ENCODE peak calls at places on chromosomes 11 and 22, in five cellular contexts. Q is K562, T is IMR-90, X is H9, Z is fibroblast of lung. P is an unnamed sample. For H3K9me3, the result is how much of the 10 kb centered on the place peaks cover.

GRCh38 chr22:17786435-17787158 is 12.3 kb upstream of the BID start:
- DNase-seq in Q (peak), T (no peak), X (peak), Z (peak), P (peak)

GRCh38 chr11:128734439-128735224 is 40.8 kb downstream of the FLI1 start:
- DNase-seq in Q (no peak), T (no peak), X (no peak), Z (no peak), P (no peak)

GRCh38 chr11:7573558-7574296 is 59.9 kb downstream of the PPFIBP2 start:
- DNase-seq in Q (no peak), T (no peak), X (peak), Z (no peak), P (no peak)

GRCh38 chr11:115599125-115599524 is 94.9 kb upstream of the CADM1 start:
- DNase-seq in Q (no peak), T (no peak), X (no peak), Z (no peak), P (no peak)

GRCh38 chr11:103367650-103368049 is 258.4 kb downstream of the DYNC2H1 start:
- DNase-seq in Q (no peak), T (no peak), X (no peak), Z (peak), P (peak)

GRCh38 chr11:92628401-92629292 is 340.8 kb upstream of the MTNR1B start:
- DNase-seq in Q (no peak), T (peak), X (no peak), Z (peak), P (peak)

GRCh38 chr11:86559311-86559945 is 113.0 kb downstream of the ME3 start:
- DNase-seq in Q (no peak), T (peak), X (no peak), Z (peak), P (peak)

GRCh38 chr11:131464024-131464423 is 93.6 kb downstream of the NTM start:
- DNase-seq in Q (no peak), T (no peak), X (no peak), Z (no peak), P (no peak)

DNA sequence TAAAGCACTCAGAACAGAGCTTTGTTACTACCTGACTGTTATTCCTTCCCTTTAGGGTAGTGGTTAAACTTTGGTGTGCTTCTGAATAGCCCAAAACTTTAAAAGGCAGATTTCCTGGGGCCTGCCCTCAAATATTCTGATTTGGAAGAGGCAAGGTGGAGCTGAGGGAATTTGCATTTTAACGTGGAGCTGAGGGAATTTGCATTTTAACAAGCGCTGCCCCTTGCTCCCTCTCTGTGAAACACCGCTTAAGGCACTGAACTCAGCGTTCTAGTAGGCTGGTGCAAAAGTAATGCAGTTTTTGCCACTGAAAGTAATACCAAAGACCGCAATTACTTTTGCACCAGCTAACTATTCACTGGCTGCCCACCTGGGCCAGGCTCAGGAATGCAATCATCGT is 35.0 kb downstream of the TPST2 start:
- DNase-seq in Q (no peak), T (no peak), X (peak), Z (no peak), P (no peak)
- H3K9ac ChIP-seq in Q (no peak), T (no peak), X (no peak), Z (no peak), P (no peak)

GRCh38 chr22:47352920-47353700 is 590.7 kb downstream of the TBC1D22A start:
- DNase-seq in Q (no peak), T (no peak), X (no peak), Z (no peak), P (no peak)
- H3K9me3 ChIP-seq in Q (under half), T (under half), X (half or more), Z (under half), P (under half)

GRCh38 chr11:74012072-74012809 is 3.4 kb upstream of the UCP3 start:
- DNase-seq in Q (peak), T (no peak), X (no peak), Z (no peak), P (no peak)
- H3K4me2 ChIP-seq in Q (peak), T (no peak), X (no peak), Z (no peak), P (no peak)

GRCh38 chr22:41578818-41579217 is 10.8 kb downstream of the PMM1 start:
- DNase-seq in Q (no peak), T (no peak), X (no peak), Z (no peak), P (no peak)

GRCh38 chr22:41579297-41579996 is 10.2 kb downstream of the PMM1 start:
- DNase-seq in Q (no peak), T (no peak), X (no peak), Z (no peak), P (no peak)

GRCh38 chr22:41578114-41578513 is 11.5 kb downstream of the PMM1 start:
- DNase-seq in Q (no peak), T (no peak), X (no peak), Z (no peak), P (no peak)

GRCh38 chr22:41582694-41583093 is 6.9 kb downstream of the PMM1 start:
- DNase-seq in Q (no peak), T (no peak), X (no peak), Z (no peak), P (no peak)

DNA sequence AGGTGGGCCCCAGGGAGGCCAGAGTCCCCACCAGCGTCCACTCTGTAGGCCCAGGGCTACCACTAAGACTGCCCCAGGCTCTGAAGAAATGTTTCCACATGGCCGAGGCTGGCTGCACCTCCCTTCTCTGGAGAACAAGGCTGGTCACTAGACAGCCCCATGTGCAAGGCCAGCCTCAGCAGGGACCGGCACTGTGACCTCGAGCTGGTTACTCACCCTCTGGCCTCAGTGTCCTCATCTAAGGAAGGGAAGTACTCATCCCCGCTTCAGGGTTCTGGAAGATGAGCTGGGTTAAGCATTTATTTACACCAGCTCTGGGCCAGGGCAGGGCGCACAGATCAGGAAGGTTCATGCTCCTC is 9.7 kb downstream of the PMM1 start:
- DNase-seq in Q (no peak), T (no peak), X (no peak), Z (no peak), P (no peak)
- H3K9ac ChIP-seq in Q (no peak), T (no peak), X (no peak), Z (no peak), P (no peak)

GRCh38 chr22:47619631-47620030 is 857.2 kb downstream of the TBC1D22A start:
- DNase-seq in Q (no peak), T (no peak), X (no peak), Z (no peak), P (no peak)

GRCh38 chr22:47623056-47623739 is 860.7 kb downstream of the TBC1D22A start:
- DNase-seq in Q (no peak), T (no peak), X (peak), Z (no peak), P (no peak)

GRCh38 chr22:47620391-47620790 is 857.9 kb downstream of the TBC1D22A start:
- DNase-seq in Q (no peak), T (no peak), X (no peak), Z (no peak), P (no peak)

GRCh38 chr22:47622541-47622940 is 860.1 kb downstream of the TBC1D22A start:
- DNase-seq in Q (no peak), T (no peak), X (peak), Z (no peak), P (no peak)

GRCh38 chr22:47621253-47621652 is 858.8 kb downstream of the TBC1D22A start:
- DNase-seq in Q (no peak), T (no peak), X (no peak), Z (no peak), P (no peak)
- H3K9me3 ChIP-seq in Q (under half), T (half or more), X (under half), Z (under half), P (under half)

GRCh38 chr22:27133951-27134664 is 476.7 kb downstream of the MIAT start:
- DNase-seq in Q (peak), T (peak), X (no peak), Z (peak), P (peak)
- H3K4me2 ChIP-seq in Q (peak), T (peak), X (no peak), Z (peak), P (peak)